ENCODE peak calls at places on chromosomes 16 and 17, in seven cellular contexts. One of them, this sample, is unnamed.

GRCh38 chr16:86565181-86565631 is 1.4 kb upstream of the FOXC2 start:
- DNase-seq in activated CD8-positive, alpha-beta memory T cell treated with anti-CD3 and anti-CD28 coated beads, Interleukin-2, amount 50 U/mL, for 4 hours: no peak
- DNase-seq in neural progenitor cell: no peak
- DNase-seq in stimulated activated CD4-positive, alpha-beta T cell treated with anti-CD3 and anti-CD28 coated beads, Interleukin-1b, Interleukin-23, amount 100 ng/mL, for 1 hour: no peak
- DNase-seq in cardiac fibroblast: peak; percentile 44
- DNase-seq in fibroblast of the conjunctiva: no peak
- DNase-seq in T follicular helper cell: no peak
- DNase-seq in this sample: no peak

GRCh38 chr16:78628526-78628925 is 529.1 kb downstream of the WWOX start:
- DNase-seq in activated CD8-positive, alpha-beta memory T cell treated with anti-CD3 and anti-CD28 coated beads, Interleukin-2, amount 50 U/mL, for 4 hours: no peak
- DNase-seq in neural progenitor cell: no peak
- DNase-seq in stimulated activated CD4-positive, alpha-beta T cell treated with anti-CD3 and anti-CD28 coated beads, Interleukin-1b, Interleukin-23, amount 100 ng/mL, for 1 hour: no peak
- DNase-seq in cardiac fibroblast: peak; percentile 3
- DNase-seq in fibroblast of the conjunctiva: no peak
- DNase-seq in T follicular helper cell: no peak
- DNase-seq in this sample: no peak

GRCh38 chr17:18138065-18138749 is 29.7 kb downstream of the MYO15A start:
- DNase-seq in activated CD8-positive, alpha-beta memory T cell treated with anti-CD3 and anti-CD28 coated beads, Interleukin-2, amount 50 U/mL, for 4 hours: no peak
- DNase-seq in neural progenitor cell: no peak
- DNase-seq in stimulated activated CD4-positive, alpha-beta T cell treated with anti-CD3 and anti-CD28 coated beads, Interleukin-1b, Interleukin-23, amount 100 ng/mL, for 1 hour: no peak
- DNase-seq in cardiac fibroblast: no peak
- DNase-seq in fibroblast of the conjunctiva: no peak
- DNase-seq in T follicular helper cell: no peak
- DNase-seq in this sample: no peak

GRCh38 chr16:69311533-69312388 is 611 bp downstream of the VPS4A start:
- DNase-seq in activated CD8-positive, alpha-beta memory T cell treated with anti-CD3 and anti-CD28 coated beads, Interleukin-2, amount 50 U/mL, for 4 hours: peak; percentile 48
- DNase-seq in neural progenitor cell: peak; percentile 60
- DNase-seq in stimulated activated CD4-positive, alpha-beta T cell treated with anti-CD3 and anti-CD28 coated beads, Interleukin-1b, Interleukin-23, amount 100 ng/mL, for 1 hour: no peak
- DNase-seq in cardiac fibroblast: peak; percentile 24
- DNase-seq in fibroblast of the conjunctiva: no peak
- DNase-seq in T follicular helper cell: peak; percentile 9
- DNase-seq in this sample: peak; percentile 54

GRCh38 chr16:11503566-11503965 is 83.2 kb downstream of the LITAF start:
- DNase-seq in activated CD8-positive, alpha-beta memory T cell treated with anti-CD3 and anti-CD28 coated beads, Interleukin-2, amount 50 U/mL, for 4 hours: no peak
- DNase-seq in neural progenitor cell: no peak
- DNase-seq in stimulated activated CD4-positive, alpha-beta T cell treated with anti-CD3 and anti-CD28 coated beads, Interleukin-1b, Interleukin-23, amount 100 ng/mL, for 1 hour: no peak
- DNase-seq in cardiac fibroblast: no peak
- DNase-seq in fibroblast of the conjunctiva: no peak
- DNase-seq in T follicular helper cell: no peak
- DNase-seq in this sample: no peak

GRCh38 chr16:1972490-1972877 is 631 bp downstream of the TBL3 start:
- DNase-seq in activated CD8-positive, alpha-beta memory T cell treated with anti-CD3 and anti-CD28 coated beads, Interleukin-2, amount 50 U/mL, for 4 hours: no peak
- DNase-seq in neural progenitor cell: peak; percentile 50
- DNase-seq in stimulated activated CD4-positive, alpha-beta T cell treated with anti-CD3 and anti-CD28 coated beads, Interleukin-1b, Interleukin-23, amount 100 ng/mL, for 1 hour: no peak
- DNase-seq in cardiac fibroblast: peak; percentile 33
- DNase-seq in fibroblast of the conjunctiva: no peak
- DNase-seq in T follicular helper cell: no peak
- DNase-seq in this sample: no peak

GRCh38 chr16:84548971-84549844 is 44.7 kb upstream of the MEAK7 start:
- DNase-seq in activated CD8-positive, alpha-beta memory T cell treated with anti-CD3 and anti-CD28 coated beads, Interleukin-2, amount 50 U/mL, for 4 hours: peak; percentile 68
- DNase-seq in neural progenitor cell: no peak
- DNase-seq in stimulated activated CD4-positive, alpha-beta T cell treated with anti-CD3 and anti-CD28 coated beads, Interleukin-1b, Interleukin-23, amount 100 ng/mL, for 1 hour: no peak
- DNase-seq in cardiac fibroblast: no peak
- DNase-seq in fibroblast of the conjunctiva: no peak
- DNase-seq in T follicular helper cell: peak; percentile 20
- DNase-seq in this sample: peak; percentile 17

GRCh38 chr16:49594706-49595534 is 221.3 kb downstream of the C16orf78 start:
- DNase-seq in activated CD8-positive, alpha-beta memory T cell treated with anti-CD3 and anti-CD28 coated beads, Interleukin-2, amount 50 U/mL, for 4 hours: no peak
- DNase-seq in neural progenitor cell: no peak
- DNase-seq in stimulated activated CD4-positive, alpha-beta T cell treated with anti-CD3 and anti-CD28 coated beads, Interleukin-1b, Interleukin-23, amount 100 ng/mL, for 1 hour: no peak
- DNase-seq in cardiac fibroblast: no peak
- DNase-seq in fibroblast of the conjunctiva: no peak
- DNase-seq in T follicular helper cell: no peak
- DNase-seq in this sample: no peak

GRCh38 chr17:81295678-81296381 is 723 bp upstream of the SLC38A10 start:
- DNase-seq in activated CD8-positive, alpha-beta memory T cell treated with anti-CD3 and anti-CD28 coated beads, Interleukin-2, amount 50 U/mL, for 4 hours: peak; percentile 37
- DNase-seq in neural progenitor cell: peak; percentile 70
- DNase-seq in stimulated activated CD4-positive, alpha-beta T cell treated with anti-CD3 and anti-CD28 coated beads, Interleukin-1b, Interleukin-23, amount 100 ng/mL, for 1 hour: peak; percentile 15
- DNase-seq in cardiac fibroblast: peak; percentile 46
- DNase-seq in fibroblast of the conjunctiva: no peak
- DNase-seq in T follicular helper cell: peak; percentile 47
- DNase-seq in this sample: peak; percentile 37

GRCh38 chr17:31654936-31655335 is 204.1 kb downstream of the COPRS start:
- DNase-seq in activated CD8-positive, alpha-beta memory T cell treated with anti-CD3 and anti-CD28 coated beads, Interleukin-2, amount 50 U/mL, for 4 hours: no peak
- DNase-seq in neural progenitor cell: no peak
- DNase-seq in stimulated activated CD4-positive, alpha-beta T cell treated with anti-CD3 and anti-CD28 coated beads, Interleukin-1b, Interleukin-23, amount 100 ng/mL, for 1 hour: no peak
- DNase-seq in cardiac fibroblast: no peak
- DNase-seq in fibroblast of the conjunctiva: no peak
- DNase-seq in T follicular helper cell: no peak
- DNase-seq in this sample: peak; percentile 40

GRCh38 chr17:27915715-27916114 is 22.6 kb upstream of the LYRM9 start:
- DNase-seq in activated CD8-positive, alpha-beta memory T cell treated with anti-CD3 and anti-CD28 coated beads, Interleukin-2, amount 50 U/mL, for 4 hours: no peak
- DNase-seq in neural progenitor cell: peak; percentile 65
- DNase-seq in stimulated activated CD4-positive, alpha-beta T cell treated with anti-CD3 and anti-CD28 coated beads, Interleukin-1b, Interleukin-23, amount 100 ng/mL, for 1 hour: no peak
- DNase-seq in cardiac fibroblast: no peak
- DNase-seq in fibroblast of the conjunctiva: no peak
- DNase-seq in T follicular helper cell: no peak
- DNase-seq in this sample: no peak

GRCh38 chr16:8751481-8752311 is 45.7 kb downstream of the TMEM186 start:
- DNase-seq in activated CD8-positive, alpha-beta memory T cell treated with anti-CD3 and anti-CD28 coated beads, Interleukin-2, amount 50 U/mL, for 4 hours: no peak
- DNase-seq in neural progenitor cell: no peak
- DNase-seq in stimulated activated CD4-positive, alpha-beta T cell treated with anti-CD3 and anti-CD28 coated beads, Interleukin-1b, Interleukin-23, amount 100 ng/mL, for 1 hour: no peak
- DNase-seq in cardiac fibroblast: peak; percentile 66
- DNase-seq in fibroblast of the conjunctiva: peak; percentile 8
- DNase-seq in T follicular helper cell: no peak
- DNase-seq in this sample: no peak

GRCh38 chr16:65494080-65494479 is 372.2 kb upstream of the CDH11 start:
- DNase-seq in activated CD8-positive, alpha-beta memory T cell treated with anti-CD3 and anti-CD28 coated beads, Interleukin-2, amount 50 U/mL, for 4 hours: no peak
- DNase-seq in neural progenitor cell: no peak
- DNase-seq in stimulated activated CD4-positive, alpha-beta T cell treated with anti-CD3 and anti-CD28 coated beads, Interleukin-1b, Interleukin-23, amount 100 ng/mL, for 1 hour: no peak
- DNase-seq in cardiac fibroblast: no peak
- DNase-seq in fibroblast of the conjunctiva: no peak
- DNase-seq in T follicular helper cell: no peak
- DNase-seq in this sample: no peak

GRCh38 chr16:29927523-29927905 is 1.5 kb upstream of the KCTD13 start:
- DNase-seq in activated CD8-positive, alpha-beta memory T cell treated with anti-CD3 and anti-CD28 coated beads, Interleukin-2, amount 50 U/mL, for 4 hours: no peak
- DNase-seq in neural progenitor cell: no peak
- DNase-seq in stimulated activated CD4-positive, alpha-beta T cell treated with anti-CD3 and anti-CD28 coated beads, Interleukin-1b, Interleukin-23, amount 100 ng/mL, for 1 hour: no peak
- DNase-seq in cardiac fibroblast: peak; percentile 16
- DNase-seq in fibroblast of the conjunctiva: no peak
- DNase-seq in T follicular helper cell: no peak
- DNase-seq in this sample: no peak

GRCh38 chr16:23771027-23771426 is 16.2 kb downstream of the CHP2 start:
- DNase-seq in activated CD8-positive, alpha-beta memory T cell treated with anti-CD3 and anti-CD28 coated beads, Interleukin-2, amount 50 U/mL, for 4 hours: no peak
- DNase-seq in neural progenitor cell: no peak
- DNase-seq in stimulated activated CD4-positive, alpha-beta T cell treated with anti-CD3 and anti-CD28 coated beads, Interleukin-1b, Interleukin-23, amount 100 ng/mL, for 1 hour: no peak
- DNase-seq in cardiac fibroblast: peak; percentile 7
- DNase-seq in fibroblast of the conjunctiva: no peak
- DNase-seq in T follicular helper cell: no peak
- DNase-seq in this sample: no peak

GRCh38 chr16:49924078-49924477 is 68.2 kb upstream of the ZNF423 start:
- DNase-seq in activated CD8-positive, alpha-beta memory T cell treated with anti-CD3 and anti-CD28 coated beads, Interleukin-2, amount 50 U/mL, for 4 hours: no peak
- DNase-seq in neural progenitor cell: no peak
- DNase-seq in stimulated activated CD4-positive, alpha-beta T cell treated with anti-CD3 and anti-CD28 coated beads, Interleukin-1b, Interleukin-23, amount 100 ng/mL, for 1 hour: no peak
- DNase-seq in cardiac fibroblast: peak; percentile 5
- DNase-seq in fibroblast of the conjunctiva: no peak
- DNase-seq in T follicular helper cell: no peak
- DNase-seq in this sample: no peak

GRCh38 chr17:50677851-50678375 is 29.8 kb downstream of the ANKRD40 start:
- DNase-seq in activated CD8-positive, alpha-beta memory T cell treated with anti-CD3 and anti-CD28 coated beads, Interleukin-2, amount 50 U/mL, for 4 hours: no peak
- DNase-seq in neural progenitor cell: no peak
- DNase-seq in stimulated activated CD4-positive, alpha-beta T cell treated with anti-CD3 and anti-CD28 coated beads, Interleukin-1b, Interleukin-23, amount 100 ng/mL, for 1 hour: no peak
- DNase-seq in cardiac fibroblast: no peak
- DNase-seq in fibroblast of the conjunctiva: no peak
- DNase-seq in T follicular helper cell: no peak
- DNase-seq in this sample: no peak

GRCh38 chr17:32269377-32269776 is 3.7 kb downstream of the RHBDL3 start:
- DNase-seq in activated CD8-positive, alpha-beta memory T cell treated with anti-CD3 and anti-CD28 coated beads, Interleukin-2, amount 50 U/mL, for 4 hours: no peak
- DNase-seq in neural progenitor cell: no peak
- DNase-seq in stimulated activated CD4-positive, alpha-beta T cell treated with anti-CD3 and anti-CD28 coated beads, Interleukin-1b, Interleukin-23, amount 100 ng/mL, for 1 hour: no peak
- DNase-seq in cardiac fibroblast: no peak
- DNase-seq in fibroblast of the conjunctiva: no peak
- DNase-seq in T follicular helper cell: no peak
- DNase-seq in this sample: no peak

GRCh38 chr17:2063306-2064146 is 8.6 kb downstream of the HIC1 start:
- DNase-seq in activated CD8-positive, alpha-beta memory T cell treated with anti-CD3 and anti-CD28 coated beads, Interleukin-2, amount 50 U/mL, for 4 hours: no peak
- DNase-seq in neural progenitor cell: no peak
- DNase-seq in stimulated activated CD4-positive, alpha-beta T cell treated with anti-CD3 and anti-CD28 coated beads, Interleukin-1b, Interleukin-23, amount 100 ng/mL, for 1 hour: no peak
- DNase-seq in cardiac fibroblast: peak; percentile 77
- DNase-seq in fibroblast of the conjunctiva: no peak
- DNase-seq in T follicular helper cell: no peak
- DNase-seq in this sample: no peak

GRCh38 chr17:4072487-4073157 is 70.2 kb downstream of the ZZEF1 start:
- DNase-seq in activated CD8-positive, alpha-beta memory T cell treated with anti-CD3 and anti-CD28 coated beads, Interleukin-2, amount 50 U/mL, for 4 hours: no peak
- DNase-seq in neural progenitor cell: no peak
- DNase-seq in stimulated activated CD4-positive, alpha-beta T cell treated with anti-CD3 and anti-CD28 coated beads, Interleukin-1b, Interleukin-23, amount 100 ng/mL, for 1 hour: no peak
- DNase-seq in cardiac fibroblast: peak; percentile 69
- DNase-seq in fibroblast of the conjunctiva: peak; percentile 2
- DNase-seq in T follicular helper cell: no peak
- DNase-seq in this sample: no peak

GRCh38 chr17:8577868-8578267 is 52.7 kb downstream of the MYH10 start:
- DNase-seq in activated CD8-positive, alpha-beta memory T cell treated with anti-CD3 and anti-CD28 coated beads, Interleukin-2, amount 50 U/mL, for 4 hours: no peak
- DNase-seq in neural progenitor cell: no peak
- DNase-seq in stimulated activated CD4-positive, alpha-beta T cell treated with anti-CD3 and anti-CD28 coated beads, Interleukin-1b, Interleukin-23, amount 100 ng/mL, for 1 hour: no peak
- DNase-seq in cardiac fibroblast: no peak
- DNase-seq in fibroblast of the conjunctiva: no peak
- DNase-seq in T follicular helper cell: no peak
- DNase-seq in this sample: no peak

GRCh38 chr16:17194190-17194780 is 276.5 kb downstream of the XYLT1 start:
- DNase-seq in activated CD8-positive, alpha-beta memory T cell treated with anti-CD3 and anti-CD28 coated beads, Interleukin-2, amount 50 U/mL, for 4 hours: peak; percentile 67
- DNase-seq in neural progenitor cell: peak; percentile 82
- DNase-seq in stimulated activated CD4-positive, alpha-beta T cell treated with anti-CD3 and anti-CD28 coated beads, Interleukin-1b, Interleukin-23, amount 100 ng/mL, for 1 hour: peak; percentile 45
- DNase-seq in cardiac fibroblast: peak; percentile 29
- DNase-seq in fibroblast of the conjunctiva: peak; percentile 5
- DNase-seq in T follicular helper cell: peak; percentile 20
- DNase-seq in this sample: peak; percentile 13

GRCh38 chr16:88591577-88592021 is 21.4 kb downstream of the ZC3H18 start:
- DNase-seq in activated CD8-positive, alpha-beta memory T cell treated with anti-CD3 and anti-CD28 coated beads, Interleukin-2, amount 50 U/mL, for 4 hours: no peak
- DNase-seq in neural progenitor cell: no peak
- DNase-seq in stimulated activated CD4-positive, alpha-beta T cell treated with anti-CD3 and anti-CD28 coated beads, Interleukin-1b, Interleukin-23, amount 100 ng/mL, for 1 hour: no peak
- DNase-seq in cardiac fibroblast: no peak
- DNase-seq in fibroblast of the conjunctiva: no peak
- DNase-seq in T follicular helper cell: no peak
- DNase-seq in this sample: no peak

GRCh38 chr17:76161113-76161512 is 20.1 kb upstream of the FOXJ1 start:
- DNase-seq in activated CD8-positive, alpha-beta memory T cell treated with anti-CD3 and anti-CD28 coated beads, Interleukin-2, amount 50 U/mL, for 4 hours: no peak
- DNase-seq in neural progenitor cell: no peak
- DNase-seq in stimulated activated CD4-positive, alpha-beta T cell treated with anti-CD3 and anti-CD28 coated beads, Interleukin-1b, Interleukin-23, amount 100 ng/mL, for 1 hour: no peak
- DNase-seq in cardiac fibroblast: no peak
- DNase-seq in fibroblast of the conjunctiva: no peak
- DNase-seq in T follicular helper cell: no peak
- DNase-seq in this sample: no peak

GRCh38 chr16:89407925-89408300 is 82.4 kb downstream of the ANKRD11 start:
- DNase-seq in activated CD8-positive, alpha-beta memory T cell treated with anti-CD3 and anti-CD28 coated beads, Interleukin-2, amount 50 U/mL, for 4 hours: no peak
- DNase-seq in neural progenitor cell: no peak
- DNase-seq in stimulated activated CD4-positive, alpha-beta T cell treated with anti-CD3 and anti-CD28 coated beads, Interleukin-1b, Interleukin-23, amount 100 ng/mL, for 1 hour: no peak
- DNase-seq in cardiac fibroblast: peak; percentile 27
- DNase-seq in fibroblast of the conjunctiva: no peak
- DNase-seq in T follicular helper cell: no peak
- DNase-seq in this sample: no peak

GRCh38 chr16:28212532-28212873 is 738 bp upstream of the XPO6 start:
- DNase-seq in activated CD8-positive, alpha-beta memory T cell treated with anti-CD3 and anti-CD28 coated beads, Interleukin-2, amount 50 U/mL, for 4 hours: no peak
- DNase-seq in neural progenitor cell: no peak
- DNase-seq in stimulated activated CD4-positive, alpha-beta T cell treated with anti-CD3 and anti-CD28 coated beads, Interleukin-1b, Interleukin-23, amount 100 ng/mL, for 1 hour: no peak
- DNase-seq in cardiac fibroblast: peak; percentile 33
- DNase-seq in fibroblast of the conjunctiva: no peak
- DNase-seq in T follicular helper cell: no peak
- DNase-seq in this sample: no peak

GRCh38 chr16:30656974-30657865 is 1.0 kb upstream of the FBRS start:
- DNase-seq in activated CD8-positive, alpha-beta memory T cell treated with anti-CD3 and anti-CD28 coated beads, Interleukin-2, amount 50 U/mL, for 4 hours: no peak
- DNase-seq in neural progenitor cell: no peak
- DNase-seq in stimulated activated CD4-positive, alpha-beta T cell treated with anti-CD3 and anti-CD28 coated beads, Interleukin-1b, Interleukin-23, amount 100 ng/mL, for 1 hour: no peak
- DNase-seq in cardiac fibroblast: no peak
- DNase-seq in fibroblast of the conjunctiva: no peak
- DNase-seq in T follicular helper cell: no peak
- DNase-seq in this sample: no peak

GRCh38 chr17:78903101-78903779 is at the start of gene CEP295NL:
- DNase-seq in activated CD8-positive, alpha-beta memory T cell treated with anti-CD3 and anti-CD28 coated beads, Interleukin-2, amount 50 U/mL, for 4 hours: no peak
- DNase-seq in neural progenitor cell: peak; percentile 90
- DNase-seq in stimulated activated CD4-positive, alpha-beta T cell treated with anti-CD3 and anti-CD28 coated beads, Interleukin-1b, Interleukin-23, amount 100 ng/mL, for 1 hour: no peak
- DNase-seq in cardiac fibroblast: peak; percentile 46
- DNase-seq in fibroblast of the conjunctiva: no peak
- DNase-seq in T follicular helper cell: no peak
- DNase-seq in this sample: no peak

GRCh38 chr17:64024215-64024654 is 3.8 kb upstream of the ICAM2 start:
- DNase-seq in activated CD8-positive, alpha-beta memory T cell treated with anti-CD3 and anti-CD28 coated beads, Interleukin-2, amount 50 U/mL, for 4 hours: no peak
- DNase-seq in neural progenitor cell: no peak
- DNase-seq in stimulated activated CD4-positive, alpha-beta T cell treated with anti-CD3 and anti-CD28 coated beads, Interleukin-1b, Interleukin-23, amount 100 ng/mL, for 1 hour: no peak
- DNase-seq in cardiac fibroblast: no peak
- DNase-seq in fibroblast of the conjunctiva: no peak
- DNase-seq in T follicular helper cell: no peak
- DNase-seq in this sample: no peak

GRCh38 chr17:27496005-27496404 is 39.8 kb downstream of the KSR1 start:
- DNase-seq in activated CD8-positive, alpha-beta memory T cell treated with anti-CD3 and anti-CD28 coated beads, Interleukin-2, amount 50 U/mL, for 4 hours: no peak
- DNase-seq in neural progenitor cell: no peak
- DNase-seq in stimulated activated CD4-positive, alpha-beta T cell treated with anti-CD3 and anti-CD28 coated beads, Interleukin-1b, Interleukin-23, amount 100 ng/mL, for 1 hour: no peak
- DNase-seq in cardiac fibroblast: no peak
- DNase-seq in fibroblast of the conjunctiva: no peak
- DNase-seq in T follicular helper cell: no peak
- DNase-seq in this sample: no peak

GRCh38 chr16:67668495-67669157 is 2.0 kb downstream of the C16orf86 start:
- DNase-seq in activated CD8-positive, alpha-beta memory T cell treated with anti-CD3 and anti-CD28 coated beads, Interleukin-2, amount 50 U/mL, for 4 hours: no peak
- DNase-seq in neural progenitor cell: no peak
- DNase-seq in stimulated activated CD4-positive, alpha-beta T cell treated with anti-CD3 and anti-CD28 coated beads, Interleukin-1b, Interleukin-23, amount 100 ng/mL, for 1 hour: no peak
- DNase-seq in cardiac fibroblast: no peak
- DNase-seq in fibroblast of the conjunctiva: no peak
- DNase-seq in T follicular helper cell: no peak
- DNase-seq in this sample: no peak

GRCh38 chr17:15928286-15928785 is 16.6 kb upstream of the ADORA2B start:
- DNase-seq in activated CD8-positive, alpha-beta memory T cell treated with anti-CD3 and anti-CD28 coated beads, Interleukin-2, amount 50 U/mL, for 4 hours: no peak
- DNase-seq in neural progenitor cell: no peak
- DNase-seq in stimulated activated CD4-positive, alpha-beta T cell treated with anti-CD3 and anti-CD28 coated beads, Interleukin-1b, Interleukin-23, amount 100 ng/mL, for 1 hour: no peak
- DNase-seq in cardiac fibroblast: no peak
- DNase-seq in fibroblast of the conjunctiva: no peak
- DNase-seq in T follicular helper cell: no peak
- DNase-seq in this sample: no peak

GRCh38 chr17:74618446-74618845 is 5.1 kb downstream of the CD300E start:
- DNase-seq in activated CD8-positive, alpha-beta memory T cell treated with anti-CD3 and anti-CD28 coated beads, Interleukin-2, amount 50 U/mL, for 4 hours: no peak
- DNase-seq in neural progenitor cell: no peak
- DNase-seq in stimulated activated CD4-positive, alpha-beta T cell treated with anti-CD3 and anti-CD28 coated beads, Interleukin-1b, Interleukin-23, amount 100 ng/mL, for 1 hour: no peak
- DNase-seq in cardiac fibroblast: no peak
- DNase-seq in fibroblast of the conjunctiva: no peak
- DNase-seq in T follicular helper cell: no peak
- DNase-seq in this sample: no peak

GRCh38 chr17:1216209-1216937 is 36.6 kb upstream of the ABR start:
- DNase-seq in activated CD8-positive, alpha-beta memory T cell treated with anti-CD3 and anti-CD28 coated beads, Interleukin-2, amount 50 U/mL, for 4 hours: no peak
- DNase-seq in neural progenitor cell: peak; percentile 23
- DNase-seq in stimulated activated CD4-positive, alpha-beta T cell treated with anti-CD3 and anti-CD28 coated beads, Interleukin-1b, Interleukin-23, amount 100 ng/mL, for 1 hour: no peak
- DNase-seq in cardiac fibroblast: no peak
- DNase-seq in fibroblast of the conjunctiva: no peak
- DNase-seq in T follicular helper cell: no peak
- DNase-seq in this sample: no peak

GRCh38 chr17:7686221-7687071 is 844 bp downstream of the TP53 start:
- DNase-seq in activated CD8-positive, alpha-beta memory T cell treated with anti-CD3 and anti-CD28 coated beads, Interleukin-2, amount 50 U/mL, for 4 hours: peak; percentile 72
- DNase-seq in neural progenitor cell: peak; percentile 90
- DNase-seq in stimulated activated CD4-positive, alpha-beta T cell treated with anti-CD3 and anti-CD28 coated beads, Interleukin-1b, Interleukin-23, amount 100 ng/mL, for 1 hour: peak; percentile 43
- DNase-seq in cardiac fibroblast: peak; percentile 93
- DNase-seq in fibroblast of the conjunctiva: peak; percentile 60
- DNase-seq in T follicular helper cell: peak; percentile 69
- DNase-seq in this sample: peak; percentile 49

This sample was measured in T-helper 1 cell.